ENCODE peak calls at places on chromosome 15, in ten cellular contexts. M, E, J, Z, I, P, Y, H, S and F are unnamed samples.
A peak's percentile ranks its signal among the peaks of the same experiment; 100 is the strongest.

GRCh38 chr15:85118581-85118980 is 136.9 kb downstream of the PDE8A start:
- DNase-seq in M (no peak), P (no peak), Y (no peak), Z (no peak), S (no peak), I (no peak), E (no peak), H (no peak), J (no peak), F (no peak)

GRCh38 chr15:93520206-93520605 is 431.2 kb upstream of the RGMA start:
- DNase-seq in E (no peak), J (no peak), I (no peak), P (no peak), Z (no peak), M (peak; percentile 78), H (no peak), S (no peak), Y (no peak), F (no peak)

GRCh38 chr15:49847937-49848823 is 227.3 kb downstream of the DTWD1 start:
- DNase-seq in H (no peak), J (peak; percentile 100), P (no peak), S (no peak), I (no peak), M (no peak), Z (peak; percentile 53), E (no peak), Y (no peak), F (peak; percentile 98)

GRCh38 chr15:101396484-101397261 is 92.8 kb downstream of the PCSK6 start:
- DNase-seq in P (no peak), E (no peak), H (no peak), I (no peak), M (no peak), Z (no peak), J (no peak), S (no peak), Y (no peak), F (no peak)

GRCh38 chr15:44028349-44028748 is 166.7 kb downstream of the FRMD5 start:
- DNase-seq in I (no peak), Z (no peak), P (no peak), E (no peak), H (no peak), S (no peak), Y (no peak), J (peak; percentile 23), M (no peak), F (peak; percentile 29)

GRCh38 chr15:66670698-66671580 is 31.1 kb upstream of the SMAD6 start:
- DNase-seq in E (no peak), J (no peak), M (peak; percentile 97), P (no peak), Z (no peak), Y (no peak), H (no peak), I (no peak), S (peak; percentile 85), F (no peak)

GRCh38 chr15:36136054-36136453 is 443.4 kb upstream of the CDIN1 start:
- DNase-seq in M (no peak), E (no peak), J (peak; percentile 3), Y (no peak), Z (no peak), I (no peak), H (no peak), S (no peak), P (no peak), F (no peak)

GRCh38 chr15:97084650-97085049 is 754.1 kb downstream of the NR2F2 start:
- DNase-seq in I (no peak), S (peak; percentile 60), Y (no peak), Z (no peak), P (no peak), E (peak; percentile 28), H (no peak), M (no peak), J (peak; percentile 1), F (no peak)

GRCh38 chr15:75904241-75904631 is 558 bp downstream of the FBXO22 start:
- DNase-seq in P (no peak), H (no peak), Z (no peak), E (peak; percentile 58), J (peak; percentile 37), Y (peak; percentile 64), M (peak; percentile 70), S (peak; percentile 47), I (no peak), F (peak; percentile 50)

GRCh38 chr15:42623951-42624350 is 48.5 kb downstream of the STARD9 start:
- DNase-seq in P (no peak), Y (no peak), I (no peak), Z (no peak), E (no peak), J (no peak), S (no peak), H (no peak), M (no peak), F (no peak)

GRCh38 chr15:56168394-56168793 is 75.3 kb downstream of the RFX7 start:
- DNase-seq in M (no peak), H (no peak), Y (no peak), P (no peak), S (no peak), E (no peak), J (peak; percentile 49), Z (peak; percentile 12), I (no peak), F (no peak)

GRCh38 chr15:65956307-65956706 is 87.0 kb downstream of the RAB11A start:
- DNase-seq in E (no peak), Z (no peak), S (no peak), J (no peak), I (no peak), Y (no peak), P (no peak), M (no peak), H (no peak), F (no peak)

GRCh38 chr15:70526221-70526973 is 237.0 kb downstream of the UACA start:
- DNase-seq in P (no peak), J (peak; percentile 87), I (no peak), Y (no peak), H (peak; percentile 15), E (no peak), M (peak; percentile 34), S (peak; percentile 95), Z (peak; percentile 66), F (peak; percentile 90)

GRCh38 chr15:32879980-32880379 is 162.2 kb downstream of the GREM1 start:
- DNase-seq in J (no peak), Z (no peak), H (no peak), I (no peak), Y (no peak), S (no peak), P (no peak), M (no peak), E (no peak), F (no peak)

GRCh38 chr15:39583586-39584265 is 2.8 kb downstream of the THBS1 start:
- DNase-seq in H (no peak), S (no peak), M (peak; percentile 81), Y (peak; percentile 36), P (no peak), E (no peak), I (no peak), J (peak; percentile 60), Z (no peak), F (peak; percentile 72)

GRCh38 chr15:44298878-44299277 is 10.4 kb downstream of the GOLM2 start:
- DNase-seq in I (no peak), Y (no peak), J (peak; percentile 3), S (no peak), Z (no peak), P (no peak), M (peak; percentile 75), E (peak; percentile 15), H (no peak), F (peak; percentile 15)

GRCh38 chr15:53072077-53072476 is 281.9 kb upstream of the ONECUT1 start:
- DNase-seq in S (peak; percentile 44), H (peak; percentile 40), J (peak; percentile 51), Z (peak; percentile 84), E (peak; percentile 15), I (no peak), P (no peak), M (peak; percentile 98), Y (peak; percentile 35), F (peak; percentile 1)

GRCh38 chr15:87154771-87155170 is 1075.1 kb downstream of the AGBL1 start:
- DNase-seq in P (no peak), E (no peak), J (no peak), S (no peak), H (no peak), Z (peak; percentile 93), I (no peak), Y (no peak), M (no peak), F (peak; percentile 84)

GRCh38 chr15:74136584-74137543 is 6.5 kb downstream of the ISLR2 start:
- DNase-seq in J (no peak), P (no peak), S (no peak), H (no peak), I (no peak), Z (no peak), M (peak; percentile 41), E (no peak), Y (no peak), F (no peak)

GRCh38 chr15:81809543-81809942 is 236.3 kb downstream of the MEX3B start:
- DNase-seq in E (peak; percentile 29), H (no peak), I (no peak), P (no peak), S (peak; percentile 56), J (peak; percentile 3), Y (peak; percentile 77), M (peak; percentile 70), Z (no peak), F (peak; percentile 18)

GRCh38 chr15:46938169-46938568 is 779.1 kb upstream of the SEMA6D start:
- DNase-seq in E (no peak), Z (no peak), Y (no peak), P (no peak), I (no peak), H (no peak), J (no peak), M (no peak), S (no peak), F (no peak)

GRCh38 chr15:29115093-29115991 is 154.3 kb downstream of the NSMCE3 start:
- DNase-seq in J (no peak), H (no peak), I (no peak), P (no peak), Y (peak; percentile 23), E (no peak), S (no peak), M (peak; percentile 88), Z (no peak), F (no peak)

GRCh38 chr15:61511089-61511488 is 282.0 kb upstream of the RORA start:
- DNase-seq in M (no peak), P (no peak), Y (no peak), S (no peak), E (no peak), I (no peak), J (no peak), H (no peak), Z (no peak), F (no peak)

GRCh38 chr15:77967785-77968184 is 109.7 kb downstream of the TBC1D2B start:
- DNase-seq in S (no peak), Z (no peak), I (no peak), M (no peak), P (no peak), Y (no peak), E (no peak), J (no peak), H (no peak), F (no peak)

GRCh38 chr15:40307421-40308165 is at the start of gene PLCB2:
- DNase-seq in H (no peak), M (peak; percentile 83), P (peak; percentile 25), S (no peak), Y (peak; percentile 78), E (peak; percentile 5), I (peak; percentile 64), Z (no peak), J (no peak), F (peak; percentile 22)

GRCh38 chr15:65791335-65792129 is 561 bp downstream of the DENND4A start:
- DNase-seq in P (no peak), H (no peak), S (peak; percentile 68), J (peak; percentile 26), I (peak; percentile 45), E (peak; percentile 76), Y (no peak), Z (no peak), M (no peak), F (no peak)

GRCh38 chr15:35545316-35545824 is 595 bp downstream of the DPH6 start:
- DNase-seq in P (no peak), Z (no peak), E (peak; percentile 59), J (peak; percentile 69), Y (peak; percentile 54), I (no peak), H (peak; percentile 20), M (no peak), S (peak; percentile 39), F (peak; percentile 74)

GRCh38 chr15:99295840-99296239 is 44.6 kb downstream of the LRRC28 start:
- DNase-seq in P (no peak), Y (no peak), S (no peak), J (no peak), E (no peak), Z (no peak), I (no peak), H (no peak), M (no peak), F (no peak)